ENCODE peak calls at places on chromosome 3, in five cellular contexts. S, O, A, W and B are unnamed samples.

GRCh38 chr3:11592460-11593298 is 51.0 kb downstream of the VGLL4 start:
- DNase-seq in S (no peak), O (no peak), A (no peak), W (no peak), B (no peak)

GRCh38 chr3:47617061-47618010 is 38.7 kb upstream of the CSPG5 start:
- DNase-seq in S (peak), O (no peak), A (no peak), W (no peak), B (no peak)

GRCh38 chr3:53422954-53423708 is 71.3 kb upstream of the CACNA1D start:
- DNase-seq in S (no peak), O (no peak), A (no peak), W (no peak), B (no peak)

GRCh38 chr3:76561494-76562242 is 478.2 kb upstream of the ROBO2 start:
- DNase-seq in S (no peak), O (no peak), A (no peak), W (no peak), B (no peak)

GRCh38 chr3:12994607-12995388 is 78.4 kb downstream of the IQSEC1 start:
- DNase-seq in S (no peak), O (peak), A (no peak), W (peak), B (peak)

GRCh38 chr3:69809076-69809835 is 70.0 kb downstream of the MITF start:
- DNase-seq in S (no peak), O (no peak), A (no peak), W (no peak), B (no peak)

GRCh38 chr3:72154391-72155300 is 369.7 kb upstream of the PROK2 start:
- DNase-seq in S (no peak), O (no peak), A (no peak), W (no peak), B (no peak)

GRCh38 chr3:23928525-23928924 is 11.6 kb downstream of the RPL15 start:
- DNase-seq in S (no peak), O (no peak), A (no peak), W (no peak), B (no peak)

GRCh38 chr3:191328383-191328962 is 721 bp upstream of the CCDC50 start:
- DNase-seq in S (no peak), O (no peak), A (no peak), W (no peak), B (peak)

GRCh38 chr3:126646662-126647061 is 8.3 kb downstream of the TXNRD3 start:
- DNase-seq in S (no peak), O (no peak), A (no peak), W (no peak), B (no peak)

GRCh38 chr3:191051037-191051436 is 148.0 kb upstream of the OSTN start:
- DNase-seq in S (no peak), O (no peak), A (no peak), W (no peak), B (peak)

GRCh38 chr3:127541320-127541719 is 49.2 kb downstream of the TPRA1 start:
- DNase-seq in S (no peak), O (no peak), A (no peak), W (no peak), B (no peak)

GRCh38 chr3:15299036-15299435 is 33.4 kb downstream of the SH3BP5 start:
- DNase-seq in S (no peak), O (no peak), A (no peak), W (no peak), B (no peak)

GRCh38 chr3:173789530-173789929 is 392.0 kb downstream of the NLGN1 start:
- DNase-seq in S (no peak), O (no peak), A (no peak), W (no peak), B (no peak)

GRCh38 chr3:12424635-12425319 is 59.5 kb upstream of the TSEN2 start:
- DNase-seq in S (no peak), O (no peak), A (no peak), W (no peak), B (peak)

GRCh38 chr3:152350139-152350538 is 81.4 kb downstream of the MBNL1 start:
- DNase-seq in S (no peak), O (no peak), A (no peak), W (no peak), B (no peak)

GRCh38 chr3:182769673-182770072 is 23.6 kb upstream of the ATP11B start:
- DNase-seq in S (no peak), O (no peak), A (no peak), W (no peak), B (no peak)

GRCh38 chr3:112038863-112039262 is 4.3 kb downstream of the TMPRSS7 start:
- DNase-seq in S (no peak), O (no peak), A (no peak), W (no peak), B (peak)

GRCh38 chr3:39457361-39457760 is 10.1 kb upstream of the MOBP start:
- DNase-seq in S (no peak), O (no peak), A (no peak), W (no peak), B (no peak)

GRCh38 chr3:131396170-131396569 is 14.6 kb downstream of the NUDT16 start:
- DNase-seq in S (peak), O (no peak), A (no peak), W (no peak), B (no peak)

GRCh38 chr3:14369675-14370669 is 32.4 kb upstream of the SLC6A6 start:
- DNase-seq in S (no peak), O (no peak), A (no peak), W (no peak), B (peak)

GRCh38 chr3:64943861-64944260 is 256.1 kb upstream of the ADAMTS9 start:
- DNase-seq in S (no peak), O (no peak), A (no peak), W (no peak), B (no peak)

GRCh38 chr3:116048991-116049390 is 396.3 kb downstream of the LSAMP start:
- DNase-seq in S (no peak), O (no peak), A (no peak), W (no peak), B (no peak)

GRCh38 chr3:140677764-140678163 is at the start of gene TRIM42:
- DNase-seq in S (no peak), O (no peak), A (no peak), W (no peak), B (no peak)

GRCh38 chr3:57852896-57853295 is 96.8 kb downstream of the SLMAP start:
- DNase-seq in S (no peak), O (no peak), A (no peak), W (no peak), B (no peak)

GRCh38 chr3:189621948-189622603 is 9.1 kb upstream of the TP63 start:
- DNase-seq in S (no peak), O (no peak), A (no peak), W (no peak), B (no peak)